ENCODE peak calls at places on chromosomes 5 and 9, in seven cellular contexts. One of them, this sample, is unnamed.

GRCh38 chr9:76232861-76233499 is 161.2 kb downstream of the RFK start:
- DNase-seq in neuronal stem cell: no peak
- DNase-seq in IMR-90: no peak
- DNase-seq in H9: no peak
- DNase-seq in mesendoderm: no peak
- DNase-seq in trophoblast cell: no peak
- DNase-seq in H1: no peak
- DNase-seq in this sample: no peak

GRCh38 chr9:19510907-19511306 is 102.1 kb downstream of the ACER2 start:
- DNase-seq in H1: no peak
- DNase-seq in IMR-90: no peak
- DNase-seq in mesendoderm: no peak
- DNase-seq in neuronal stem cell: no peak
- DNase-seq in trophoblast cell: no peak
- DNase-seq in H9: no peak
- DNase-seq in this sample: no peak

GRCh38 chr9:108599571-108599970 is 256.2 kb downstream of the ACTL7B start:
- DNase-seq in H1: no peak
- DNase-seq in H9: no peak
- DNase-seq in neuronal stem cell: no peak
- DNase-seq in trophoblast cell: no peak
- DNase-seq in mesendoderm: no peak
- DNase-seq in IMR-90: no peak
- DNase-seq in this sample: no peak

GRCh38 chr9:94031946-94032345 is 52.3 kb upstream of the PTPDC1 start:
- DNase-seq in IMR-90: no peak
- DNase-seq in neuronal stem cell: no peak
- DNase-seq in mesendoderm: no peak
- DNase-seq in trophoblast cell: no peak
- DNase-seq in H1: no peak
- DNase-seq in H9: no peak
- DNase-seq in this sample: no peak

GRCh38 chr5:85670417-85670816 is 947.3 kb upstream of the COX7C start:
- DNase-seq in IMR-90: no peak
- DNase-seq in mesendoderm: no peak
- DNase-seq in trophoblast cell: no peak
- DNase-seq in neuronal stem cell: no peak
- DNase-seq in H1: no peak
- DNase-seq in H9: no peak
- DNase-seq in this sample: no peak

GRCh38 chr5:34657550-34657921 is 1.4 kb downstream of the RAI14 start:
- DNase-seq in IMR-90: peak
- DNase-seq in neuronal stem cell: no peak
- DNase-seq in trophoblast cell: peak
- DNase-seq in mesendoderm: peak
- DNase-seq in H9: no peak
- DNase-seq in H1: no peak
- DNase-seq in this sample: peak

GRCh38 chr9:34282096-34282495 is 47.0 kb downstream of the KIF24 start:
- DNase-seq in mesendoderm: no peak
- DNase-seq in IMR-90: peak
- DNase-seq in H9: no peak
- DNase-seq in neuronal stem cell: no peak
- DNase-seq in trophoblast cell: no peak
- DNase-seq in H1: no peak
- DNase-seq in this sample: no peak

GRCh38 chr9:99368341-99369326 is 146.6 kb downstream of the SEC61B start:
- DNase-seq in IMR-90: peak
- DNase-seq in H9: no peak
- DNase-seq in H1: no peak
- DNase-seq in mesendoderm: no peak
- DNase-seq in trophoblast cell: peak
- DNase-seq in neuronal stem cell: peak
- DNase-seq in this sample: peak

GRCh38 chr5:113574417-113574816 is 60.9 kb downstream of the YTHDC2 start:
- DNase-seq in H9: no peak
- DNase-seq in H1: no peak
- DNase-seq in neuronal stem cell: no peak
- DNase-seq in mesendoderm: no peak
- DNase-seq in IMR-90: peak
- DNase-seq in trophoblast cell: no peak
- DNase-seq in this sample: peak

GRCh38 chr9:130297371-130297770 is 31.8 kb downstream of the HMCN2 start:
- DNase-seq in H1: no peak
- DNase-seq in mesendoderm: no peak
- DNase-seq in neuronal stem cell: no peak
- DNase-seq in H9: no peak
- DNase-seq in trophoblast cell: no peak
- DNase-seq in IMR-90: no peak
- DNase-seq in this sample: no peak

GRCh38 chr9:18626046-18626698 is 152.2 kb downstream of the ADAMTSL1 start:
- DNase-seq in IMR-90: no peak
- DNase-seq in mesendoderm: peak
- DNase-seq in H1: no peak
- DNase-seq in H9: no peak
- DNase-seq in trophoblast cell: no peak
- DNase-seq in neuronal stem cell: no peak
- DNase-seq in this sample: no peak

GRCh38 chr5:180648658-180649296 is 623 bp downstream of the FLT4 start:
- DNase-seq in mesendoderm: peak
- DNase-seq in trophoblast cell: peak
- DNase-seq in H1: peak
- DNase-seq in IMR-90: no peak
- DNase-seq in H9: peak
- DNase-seq in neuronal stem cell: peak
- DNase-seq in this sample: no peak

GRCh38 chr5:44051591-44051990 is 337.6 kb downstream of the FGF10 start:
- DNase-seq in mesendoderm: no peak
- DNase-seq in neuronal stem cell: no peak
- DNase-seq in H1: no peak
- DNase-seq in trophoblast cell: no peak
- DNase-seq in H9: no peak
- DNase-seq in IMR-90: no peak
- DNase-seq in this sample: no peak

GRCh38 chr9:71326360-71326759 is 204.9 kb upstream of the TRPM3 start:
- DNase-seq in neuronal stem cell: no peak
- DNase-seq in mesendoderm: no peak
- DNase-seq in trophoblast cell: no peak
- DNase-seq in IMR-90: no peak
- DNase-seq in H9: no peak
- DNase-seq in H1: no peak
- DNase-seq in this sample: no peak

GRCh38 chr5:58891072-58891970 is 308.4 kb downstream of the RAB3C start:
- DNase-seq in H1: peak
- DNase-seq in IMR-90: peak
- DNase-seq in trophoblast cell: peak
- DNase-seq in mesendoderm: peak
- DNase-seq in H9: peak
- DNase-seq in neuronal stem cell: peak
- DNase-seq in this sample: peak

GRCh38 chr5:73796164-73797141 is 170.5 kb downstream of the ARHGEF28 start:
- DNase-seq in H9: no peak
- DNase-seq in H1: no peak
- DNase-seq in neuronal stem cell: no peak
- DNase-seq in trophoblast cell: peak
- DNase-seq in mesendoderm: peak
- DNase-seq in IMR-90: peak
- DNase-seq in this sample: peak

GRCh38 chr9:121698627-121699270 is 47.3 kb downstream of the DAB2IP start:
- DNase-seq in mesendoderm: peak
- DNase-seq in trophoblast cell: no peak
- DNase-seq in IMR-90: no peak
- DNase-seq in H1: peak
- DNase-seq in neuronal stem cell: peak
- DNase-seq in H9: peak
- DNase-seq in this sample: no peak

GRCh38 chr9:93818795-93819472 is 136.2 kb downstream of the BARX1 start:
- DNase-seq in IMR-90: no peak
- DNase-seq in H9: no peak
- DNase-seq in H1: no peak
- DNase-seq in neuronal stem cell: no peak
- DNase-seq in trophoblast cell: no peak
- DNase-seq in mesendoderm: no peak
- DNase-seq in this sample: no peak

DNA sequence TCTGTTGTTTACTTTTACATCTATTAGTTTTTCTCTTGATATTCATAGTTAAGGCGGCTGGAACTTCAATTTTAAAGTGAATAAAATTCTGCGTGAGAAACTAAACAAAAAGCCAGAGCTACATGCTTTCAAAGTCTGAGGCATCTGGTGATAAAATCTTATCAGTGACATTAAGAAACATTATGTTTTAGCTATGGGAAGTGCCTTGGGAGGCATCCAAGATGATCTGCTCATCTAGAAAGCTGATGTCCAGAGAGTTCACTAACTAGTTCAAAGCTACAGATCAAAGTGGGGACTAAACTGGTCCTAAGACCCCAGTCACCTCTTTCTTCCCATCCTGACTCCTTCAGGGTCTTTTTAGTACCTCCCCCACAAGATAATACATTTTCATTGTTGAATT is 37.2 kb downstream of the MRPS27 start:
- DNase-seq in trophoblast cell: peak
- DNase-seq in neuronal stem cell: no peak
- DNase-seq in IMR-90: peak
- DNase-seq in mesendoderm: no peak
- DNase-seq in H1: no peak
- DNase-seq in H9: no peak
- DNase-seq in this sample: peak
- H3K9ac ChIP-seq in trophoblast cell: no peak
- H3K9ac ChIP-seq in neuronal stem cell: no peak
- H3K9ac ChIP-seq in IMR-90: no peak
- H3K9ac ChIP-seq in mesendoderm: no peak
- H3K9ac ChIP-seq in H1: no peak
- H3K9ac ChIP-seq in H9: no peak
- H3K9ac ChIP-seq in this sample: peak

DNA sequence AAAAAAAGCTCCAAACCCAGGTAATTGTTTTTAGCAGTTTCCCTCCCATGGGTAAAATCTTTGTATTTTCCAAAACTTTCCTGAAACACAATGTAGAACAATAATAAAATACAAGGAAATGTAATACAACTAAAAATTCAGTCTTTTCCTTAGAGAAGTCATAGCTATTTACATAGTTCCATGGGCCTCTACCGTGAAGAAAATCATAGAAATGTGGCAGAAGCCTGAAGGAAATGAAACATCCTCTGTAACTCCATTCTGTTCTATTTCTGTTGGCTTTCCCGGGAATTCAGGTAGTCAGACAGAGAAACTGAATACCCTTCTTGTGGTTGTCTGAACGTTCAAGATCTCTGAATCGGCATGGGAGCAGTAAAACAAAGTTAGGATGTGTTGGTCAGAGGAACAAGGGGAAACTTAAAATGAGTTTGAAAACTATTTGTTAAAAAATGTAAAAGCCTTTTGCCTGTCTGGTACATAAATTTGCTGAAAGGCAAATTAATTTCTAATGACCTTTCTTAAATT is 202.4 kb upstream of the ZNF608 start:
- DNase-seq in H1: no peak
- DNase-seq in IMR-90: no peak
- DNase-seq in mesendoderm: no peak
- DNase-seq in trophoblast cell: no peak
- DNase-seq in H9: no peak
- DNase-seq in neuronal stem cell: no peak
- DNase-seq in this sample: no peak
- H3K23ac ChIP-seq in H1: no peak
- H3K23ac ChIP-seq in IMR-90: no peak
- H3K23ac ChIP-seq in mesendoderm: no peak
- H3K23ac ChIP-seq in trophoblast cell: no peak
- H3K23ac ChIP-seq in H9: no peak
- H3K23ac ChIP-seq in neuronal stem cell: no peak
- H3K23ac ChIP-seq in this sample: no peak

GRCh38 chr5:172438304-172438652 is 16.0 kb downstream of the SH3PXD2B start:
- DNase-seq in H1: no peak
- DNase-seq in trophoblast cell: no peak
- DNase-seq in IMR-90: no peak
- DNase-seq in neuronal stem cell: no peak
- DNase-seq in mesendoderm: no peak
- DNase-seq in H9: no peak
- DNase-seq in this sample: no peak
- H3K9ac ChIP-seq in H1: no peak
- H3K9ac ChIP-seq in trophoblast cell: no peak
- H3K9ac ChIP-seq in IMR-90: no peak
- H3K9ac ChIP-seq in neuronal stem cell: no peak
- H3K9ac ChIP-seq in mesendoderm: no peak
- H3K9ac ChIP-seq in H9: no peak
- H3K9ac ChIP-seq in this sample: peak

GRCh38 chr5:159406571-159406970 is 76.3 kb upstream of the IL12B start:
- DNase-seq in IMR-90: no peak
- DNase-seq in H1: no peak
- DNase-seq in trophoblast cell: no peak
- DNase-seq in mesendoderm: no peak
- DNase-seq in neuronal stem cell: no peak
- DNase-seq in H9: no peak
- DNase-seq in this sample: no peak

GRCh38 chr5:159402871-159403270 is 72.6 kb upstream of the IL12B start:
- DNase-seq in neuronal stem cell: no peak
- DNase-seq in IMR-90: no peak
- DNase-seq in H1: no peak
- DNase-seq in H9: no peak
- DNase-seq in trophoblast cell: no peak
- DNase-seq in mesendoderm: no peak
- DNase-seq in this sample: no peak

GRCh38 chr5:159405611-159406031 is 75.3 kb upstream of the IL12B start:
- DNase-seq in H1: no peak
- DNase-seq in mesendoderm: no peak
- DNase-seq in trophoblast cell: no peak
- DNase-seq in neuronal stem cell: no peak
- DNase-seq in IMR-90: no peak
- DNase-seq in H9: no peak
- DNase-seq in this sample: no peak

GRCh38 chr5:159402328-159402727 is 72.0 kb upstream of the IL12B start:
- DNase-seq in trophoblast cell: no peak
- DNase-seq in H9: no peak
- DNase-seq in IMR-90: no peak
- DNase-seq in H1: peak
- DNase-seq in mesendoderm: no peak
- DNase-seq in neuronal stem cell: no peak
- DNase-seq in this sample: no peak

DNA sequence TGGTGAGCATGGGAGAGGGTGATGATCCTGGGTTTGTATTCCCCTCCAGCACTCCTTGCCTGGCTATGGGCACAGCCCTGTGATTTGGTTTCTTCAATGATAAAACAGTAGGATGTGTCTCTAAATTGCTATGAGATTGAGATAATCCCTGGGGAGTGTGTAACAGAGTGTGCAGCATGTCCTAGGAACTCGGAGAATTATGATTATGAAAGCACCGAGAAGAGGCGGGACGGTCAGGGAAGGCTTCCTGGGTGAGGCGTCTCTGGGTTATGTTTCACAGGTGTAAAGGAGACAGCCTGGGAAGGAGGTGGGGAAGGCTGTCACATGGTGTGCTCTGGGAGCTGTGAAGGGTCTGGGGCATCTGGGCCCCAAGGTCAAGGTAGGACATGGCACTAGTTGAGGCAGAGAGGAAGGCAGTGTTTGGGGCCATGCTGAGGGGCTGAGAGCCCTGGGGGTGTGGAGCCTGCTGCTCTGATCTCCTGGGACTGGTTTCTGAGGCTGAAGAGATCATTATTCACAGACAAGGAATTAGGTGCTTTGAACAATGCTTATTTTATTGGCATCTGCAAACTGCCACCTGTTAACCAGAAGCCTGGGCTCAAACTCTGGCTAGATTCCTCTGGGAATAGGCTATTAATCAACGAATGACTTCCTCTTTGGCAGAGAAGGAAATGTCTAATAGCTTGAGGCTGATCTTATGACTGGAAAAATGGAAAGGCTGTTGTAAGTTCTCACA is 73.8 kb upstream of the IL12B start:
- DNase-seq in H9: no peak
- DNase-seq in mesendoderm: no peak
- DNase-seq in trophoblast cell: peak
- DNase-seq in neuronal stem cell: no peak
- DNase-seq in H1: peak
- DNase-seq in IMR-90: no peak
- DNase-seq in this sample: no peak
- H3K23ac ChIP-seq in H9: no peak
- H3K23ac ChIP-seq in mesendoderm: no peak
- H3K23ac ChIP-seq in trophoblast cell: no peak
- H3K23ac ChIP-seq in neuronal stem cell: no peak
- H3K23ac ChIP-seq in H1: no peak
- H3K23ac ChIP-seq in IMR-90: no peak
- H3K23ac ChIP-seq in this sample: no peak